ENCODE peak calls at places on chromosomes 5 and 9, in ten cellular contexts. O, B, J, P, C, X, L, Z, R and T are unnamed samples. For H3K4me1, the result is how much of the 10 kb centered on the place peaks cover.

GRCh38 chr9:93591301-93591700 is 14.9 kb downstream of the PHF2 start:
- DNase-seq in B (no peak), R (no peak), P (no peak), X (no peak), Z (no peak), L (no peak), J (no peak), C (no peak), O (no peak), T (no peak)

GRCh38 chr9:7360513-7360912 is 439.1 kb downstream of the DMAC1 start:
- DNase-seq in J (no peak), R (no peak), C (no peak), B (no peak), X (no peak), Z (no peak), P (no peak), O (peak), L (no peak), T (no peak)

GRCh38 chr5:135026645-135027317 is 7.2 kb downstream of the PITX1 start:
- DNase-seq in C (no peak), Z (no peak), J (no peak), R (no peak), O (peak), B (no peak), X (peak), P (peak), L (no peak), T (peak)

GRCh38 chr9:128503870-128504269 is 649 bp upstream of the GLE1 start:
- DNase-seq in C (peak), J (peak), L (no peak), Z (no peak), B (peak), P (no peak), R (peak), X (peak), O (no peak), T (no peak)

GRCh38 chr9:126217797-126218196 is 108.8 kb upstream of the MVB12B start:
- DNase-seq in Z (no peak), X (no peak), C (no peak), L (no peak), P (no peak), B (no peak), R (no peak), J (no peak), O (peak), T (no peak)

GRCh38 chr5:78467744-78468357 is 107.4 kb downstream of the SCAMP1 start:
- DNase-seq in L (no peak), X (no peak), O (no peak), J (no peak), B (peak), P (no peak), C (peak), Z (no peak), R (no peak), T (no peak)

GRCh38 chr5:37557734-37558293 is 178.7 kb downstream of the WDR70 start:
- DNase-seq in B (no peak), Z (no peak), L (no peak), C (peak), J (no peak), X (no peak), R (no peak), P (no peak), O (no peak), T (no peak)

GRCh38 chr5:56569576-56569975 is 245.8 kb upstream of the MAP3K1 start:
- DNase-seq in L (no peak), J (no peak), X (no peak), B (peak), O (no peak), R (no peak), C (no peak), Z (no peak), P (no peak), T (no peak)

GRCh38 chr9:128927731-128928411 is 7.1 kb downstream of the PHYHD1 start:
- DNase-seq in C (peak), O (peak), L (no peak), X (no peak), R (no peak), P (peak), J (peak), B (peak), Z (no peak), T (no peak)

GRCh38 chr9:124544535-124544934 is 37.3 kb upstream of the NR5A1 start:
- DNase-seq in P (no peak), Z (no peak), O (no peak), X (no peak), C (no peak), L (no peak), J (no peak), B (no peak), R (no peak), T (no peak)

GRCh38 chr5:175252234-175252805 is 191.7 kb downstream of the DRD1 start:
- DNase-seq in J (no peak), R (no peak), B (peak), X (no peak), O (no peak), Z (no peak), P (no peak), C (no peak), L (no peak), T (no peak)

GRCh38 chr5:168324864-168325615 is 33.6 kb downstream of the WWC1 start:
- DNase-seq in L (peak), C (no peak), J (no peak), B (peak), O (peak), Z (no peak), X (peak), R (no peak), P (no peak), T (no peak)

GRCh38 chr5:126527892-126528291 is 67.1 kb downstream of the ALDH7A1 start:
- DNase-seq in R (no peak), C (no peak), P (no peak), B (peak), O (no peak), L (no peak), X (no peak), J (no peak), Z (no peak), T (no peak)

GRCh38 chr5:158320178-158320674 is 461.3 kb upstream of the CLINT1 start:
- DNase-seq in B (no peak), X (no peak), L (no peak), Z (no peak), J (peak), P (no peak), O (no peak), R (no peak), C (no peak), T (no peak)

GRCh38 chr9:134221273-134222017 is 57.1 kb upstream of the RNU6ATAC start:
- DNase-seq in J (no peak), O (no peak), L (no peak), P (peak), Z (no peak), B (no peak), R (peak), X (peak), C (no peak), T (peak)

GRCh38 chr9:126528111-126528510 is 85.6 kb upstream of the LMX1B start:
- DNase-seq in B (no peak), O (no peak), X (peak), R (no peak), Z (no peak), P (no peak), C (no peak), J (no peak), L (no peak), T (no peak)

GRCh38 chr9:126069400-126069955 is 257.2 kb upstream of the MVB12B start:
- DNase-seq in R (no peak), L (no peak), O (peak), C (peak), B (no peak), P (no peak), Z (no peak), J (no peak), X (no peak), T (no peak)

GRCh38 chr5:96529559-96529958 is 96.5 kb upstream of the PCSK1 start:
- DNase-seq in C (no peak), X (no peak), L (no peak), O (no peak), Z (no peak), B (no peak), J (no peak), P (no peak), R (no peak), T (no peak)

GRCh38 chr5:90402521-90403255 is 6.9 kb downstream of the CETN3 start:
- DNase-seq in L (no peak), P (no peak), X (no peak), O (no peak), J (no peak), Z (no peak), R (no peak), B (no peak), C (no peak), T (no peak)

GRCh38 chr5:17394086-17394485 is 103.9 kb upstream of the TAF11L2 start:
- DNase-seq in Z (no peak), L (no peak), B (peak), P (no peak), X (no peak), R (no peak), J (no peak), O (no peak), C (no peak), T (no peak)

GRCh38 chr5:81125959-81126358 is 107.2 kb upstream of the CKMT2 start:
- DNase-seq in R (no peak), L (no peak), O (no peak), X (no peak), Z (no peak), J (peak), B (no peak), P (no peak), C (no peak), T (no peak)

GRCh38 chr9:109114670-109115069 is 5.1 kb downstream of the TMEM245 start:
- DNase-seq in L (no peak), B (peak), P (no peak), C (no peak), R (no peak), X (no peak), Z (no peak), J (no peak), O (no peak), T (no peak)

GRCh38 chr5:54608423-54609085 is 91.0 kb downstream of the SNX18 start:
- DNase-seq in O (no peak), R (no peak), J (no peak), X (no peak), B (no peak), Z (no peak), L (no peak), P (no peak), C (no peak), T (no peak)

GRCh38 chr5:39755986-39756385 is 331.2 kb upstream of the DAB2 start:
- DNase-seq in Z (no peak), J (no peak), C (no peak), O (no peak), P (no peak), B (peak), X (no peak), L (peak), R (no peak), T (no peak)

GRCh38 chr9:17004500-17004899 is 130.3 kb upstream of the CNTLN start:
- DNase-seq in R (no peak), J (no peak), B (peak), Z (no peak), O (no peak), C (no peak), L (no peak), X (no peak), P (no peak), T (no peak)

GRCh38 chr5:96198673-96199072 is 234.4 kb downstream of the PCSK1 start:
- DNase-seq in L (no peak), P (no peak), X (no peak), R (no peak), J (no peak), Z (no peak), B (peak), O (no peak), C (no peak), T (no peak)

GRCh38 chr9:110900451-110900850 is 137.8 kb downstream of the LPAR1 start:
- DNase-seq in L (no peak), B (no peak), J (no peak), Z (no peak), O (no peak), X (no peak), P (no peak), C (no peak), R (no peak), T (no peak)

GRCh38 chr9:14437336-14438231 is 123.6 kb upstream of the NFIB start:
- DNase-seq in B (no peak), O (no peak), Z (no peak), R (peak), C (no peak), J (no peak), L (no peak), X (no peak), P (no peak), T (no peak)

GRCh38 chr5:158789441-158789840 is 310.3 kb downstream of the EBF1 start:
- DNase-seq in L (no peak), C (no peak), J (no peak), X (no peak), O (no peak), R (no peak), Z (no peak), B (no peak), P (no peak), T (no peak)

GRCh38 chr5:116651653-116652052 is 77.0 kb upstream of the SEMA6A start:
- DNase-seq in B (no peak), R (no peak), P (no peak), L (no peak), O (no peak), J (no peak), X (no peak), Z (no peak), C (no peak), T (no peak)

GRCh38 chr5:116652903-116653302 is 78.3 kb upstream of the SEMA6A start:
- DNase-seq in P (no peak), L (no peak), J (no peak), B (peak), R (no peak), Z (no peak), O (no peak), X (no peak), C (no peak), T (no peak)

GRCh38 chr5:116652196-116652729 is 77.6 kb upstream of the SEMA6A start:
- DNase-seq in X (no peak), O (peak), B (peak), J (peak), Z (no peak), R (peak), L (no peak), P (peak), C (no peak), T (no peak)

GRCh38 chr5:116650544-116650943 is 75.9 kb upstream of the SEMA6A start:
- DNase-seq in J (no peak), L (no peak), B (no peak), O (no peak), P (no peak), R (no peak), X (no peak), C (no peak), Z (no peak), T (no peak)

DNA sequence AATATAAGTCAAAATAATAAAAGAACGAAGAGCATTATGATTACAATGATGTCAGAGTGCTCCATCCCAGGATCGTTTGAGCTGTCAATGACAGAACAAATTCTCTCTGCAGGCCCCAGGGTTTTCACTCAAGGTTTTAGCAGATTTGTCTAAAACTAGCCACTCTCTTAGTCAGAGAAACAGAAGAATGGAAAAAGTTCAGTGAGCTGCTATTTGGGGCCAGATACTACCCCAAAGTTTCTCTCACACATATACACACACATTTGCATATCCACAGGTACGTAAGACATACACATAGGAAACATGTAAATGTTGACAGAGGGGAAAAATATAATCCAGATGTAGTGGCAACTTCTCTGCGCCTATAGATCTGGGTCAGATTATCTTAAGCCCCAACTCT is 76.3 kb upstream of the SEMA6A start:
- DNase-seq in J (no peak), X (no peak), O (no peak), L (no peak), R (no peak), P (no peak), Z (no peak), C (no peak), B (no peak), T (no peak)
- H3K4me1 ChIP-seq in J (under half), X (under half), O (under half), L (under half), R (under half), P (under half), Z (under half), C (under half), B (under half), T (under half)

GRCh38 chr9:92048924-92049625 is 66.1 kb downstream of the SPTLC1 start:
- DNase-seq in Z (no peak), O (no peak), L (no peak), P (no peak), B (peak), R (no peak), J (no peak), X (no peak), C (no peak), T (no peak)
- H3K27ac ChIP-seq in Z (no peak), O (no peak), L (no peak), P (no peak), B (no peak), R (no peak), J (no peak), X (no peak), C (no peak), T (no peak)

DNA sequence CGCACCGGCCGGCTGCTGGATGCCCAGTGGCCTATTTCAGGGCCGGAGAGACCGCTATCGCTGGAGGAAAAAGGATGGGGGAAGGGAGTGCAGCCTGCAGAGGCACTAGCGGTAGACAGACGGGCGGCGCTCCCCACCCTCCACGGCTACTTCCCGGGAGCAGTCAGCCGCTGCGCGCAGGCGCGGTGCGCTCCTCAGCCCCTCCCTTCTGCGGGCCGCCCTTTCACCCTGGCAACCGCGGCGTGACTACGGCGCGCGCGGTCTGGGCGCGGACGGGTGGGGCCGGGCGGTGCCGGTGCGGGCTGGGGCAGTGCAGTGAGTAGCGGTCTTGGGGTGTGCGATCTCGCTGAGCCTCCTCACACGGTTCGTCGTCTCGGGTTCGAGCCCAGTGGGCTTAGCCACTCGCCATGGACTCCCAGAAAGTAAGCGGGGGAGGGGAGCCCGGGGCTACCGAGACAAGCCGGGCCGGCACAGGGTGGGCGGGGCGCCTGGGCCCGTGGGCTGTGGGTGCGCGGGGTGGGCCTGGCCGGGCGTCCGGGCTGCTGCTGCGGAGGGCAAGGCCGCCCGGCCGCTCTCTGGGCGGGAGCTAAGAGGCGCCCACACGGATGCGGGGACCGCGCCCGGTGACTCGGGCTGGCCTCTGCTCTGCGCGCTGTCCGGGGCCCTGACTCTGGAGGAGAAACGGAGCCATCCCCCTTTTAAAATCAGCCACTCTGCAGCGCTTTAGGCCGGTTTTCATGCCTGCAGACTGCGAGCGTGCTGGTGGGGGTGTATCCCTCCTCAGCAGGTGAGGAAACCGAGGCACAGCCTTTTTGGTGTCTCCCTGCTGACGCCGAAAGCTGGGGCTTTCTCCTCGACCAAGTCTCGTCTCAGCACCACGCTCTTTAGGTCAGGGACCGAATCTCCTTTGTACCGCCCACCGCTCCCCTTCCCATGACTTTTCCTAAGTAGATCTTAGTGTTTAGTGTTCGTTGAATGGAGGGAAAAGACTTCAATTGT is at the start of gene FSD1L:
- DNase-seq in J (peak), R (peak), Z (peak), O (peak), X (peak), C (peak), L (peak), P (peak), B (peak), T (peak)
- TF ChIP-seq CTCF in J (no peak), R (peak), Z (no peak), O (peak), X (no peak), C (peak), L (peak), P (peak), B (no peak), T (peak)

GRCh38 chr9:120441446-120442279 is 138.3 kb downstream of the CDK5RAP2 start:
- DNase-seq in L (no peak), O (no peak), J (no peak), C (no peak), P (no peak), B (peak), R (no peak), Z (no peak), X (no peak), T (no peak)
- H3K4me1 ChIP-seq in L (under half), O (under half), J (under half), C (under half), P (under half), B (under half), R (under half), Z (under half), X (under half), T (under half)

GRCh38 chr9:115264333-115264732 is 146.4 kb upstream of the TNC start:
- DNase-seq in C (no peak), R (no peak), J (no peak), L (no peak), X (no peak), Z (no peak), B (peak), P (no peak), O (no peak), T (no peak)

GRCh38 chr9:115262952-115263351 is 145.0 kb upstream of the TNC start:
- DNase-seq in B (peak), P (no peak), L (no peak), O (no peak), X (no peak), J (no peak), R (no peak), C (no peak), Z (no peak), T (no peak)

GRCh38 chr9:115263731-115264130 is 145.8 kb upstream of the TNC start:
- DNase-seq in B (peak), L (no peak), C (no peak), P (no peak), Z (no peak), X (no peak), O (no peak), J (no peak), R (no peak), T (no peak)

GRCh38 chr9:115261656-115262081 is 143.7 kb upstream of the TNC start:
- DNase-seq in X (no peak), Z (no peak), R (no peak), B (peak), L (no peak), P (no peak), O (no peak), C (no peak), J (no peak), T (no peak)

GRCh38 chr9:115262477-115262876 is 144.5 kb upstream of the TNC start:
- DNase-seq in C (peak), P (peak), J (no peak), R (peak), X (no peak), B (peak), O (no peak), L (peak), Z (no peak), T (peak)
- H3K27ac ChIP-seq in C (no peak), P (peak), J (no peak), R (no peak), X (no peak), B (peak), O (no peak), L (peak), Z (no peak), T (no peak)

GRCh38 chr5:147887026-147887627 is 8.6 kb downstream of the SCGB3A2 start:
- DNase-seq in Z (no peak), L (no peak), X (no peak), P (no peak), O (peak), J (no peak), B (no peak), R (no peak), C (peak), T (no peak)
- TF ChIP-seq CTCF in Z (peak), L (peak), X (no peak), P (peak), O (peak), J (no peak), B (peak), R (peak), C (peak), T (peak)

GRCh38 chr5:119362714-119363113 is 6.9 kb downstream of the TNFAIP8 start:
- DNase-seq in Z (no peak), R (no peak), P (no peak), J (no peak), B (no peak), C (no peak), L (no peak), X (no peak), O (no peak), T (no peak)
- H3K4me1 ChIP-seq in Z (half or more), R (under half), P (half or more), J (under half), B (under half), C (under half), L (half or more), X (half or more), O (under half), T (under half)

DNA sequence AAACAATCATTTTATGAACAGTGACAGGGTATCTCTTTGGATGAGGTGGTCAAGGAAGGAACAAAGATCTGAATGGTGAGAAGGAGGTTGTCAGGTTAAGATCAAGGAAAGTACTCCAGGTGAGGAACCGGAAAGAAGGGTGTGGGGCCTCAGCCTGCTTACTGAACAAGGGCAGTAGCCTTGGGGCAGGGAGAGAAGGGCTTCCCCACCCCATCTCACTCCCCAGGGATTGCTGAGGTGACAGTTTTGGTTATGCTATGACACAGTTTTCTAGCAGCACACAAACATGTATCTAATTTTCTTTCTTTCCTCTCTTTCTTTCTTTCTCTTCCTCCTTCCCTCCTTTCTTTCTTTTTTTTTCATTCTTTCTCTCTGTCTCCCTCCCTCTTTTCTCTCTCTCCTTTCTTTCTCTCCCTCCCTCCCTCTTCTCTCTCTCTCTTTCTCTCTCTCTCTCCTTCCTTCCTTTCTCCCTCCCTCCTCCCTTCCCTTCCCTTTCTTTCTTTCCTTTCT is 4.1 kb upstream of the HDHD3 start:
- DNase-seq in R (no peak), B (no peak), O (no peak), L (no peak), Z (no peak), J (no peak), C (peak), X (peak), P (no peak), T (no peak)
- H3K27ac ChIP-seq in R (no peak), B (no peak), O (no peak), L (no peak), Z (no peak), J (no peak), C (peak), X (no peak), P (no peak), T (no peak)